ENCODE peak calls at places on chromosomes 4 and X, in five cellular contexts. K, D, Z, S and P are unnamed samples.

GRCh38 chrX:11367609-11368430 is 74.6 kb downstream of the AMELX start:
- DNase-seq in D (no peak), Z (no peak), K (no peak), S (no peak), P (no peak)

GRCh38 chr4:101655847-101656246 is 134.7 kb upstream of the BANK1 start:
- DNase-seq in D (no peak), K (no peak), Z (no peak), S (no peak), P (no peak)

GRCh38 chr4:133150643-133151300 is 1.7 kb downstream of the PCDH10 start:
- DNase-seq in K (no peak), D (no peak), Z (no peak), S (no peak), P (no peak)

GRCh38 chr4:169723207-169723606 is 34.5 kb downstream of the HPF1 start:
- DNase-seq in Z (no peak), D (no peak), S (no peak), K (no peak), P (no peak)

GRCh38 chrX:44244008-44244407 is 99.5 kb downstream of the EFHC2 start:
- DNase-seq in S (peak), D (no peak), K (no peak), Z (no peak), P (no peak)

GRCh38 chrX:41045960-41046567 is 39.2 kb upstream of the USP9X start:
- DNase-seq in Z (no peak), K (no peak), D (no peak), S (no peak), P (no peak)

GRCh38 chrX:128106630-128107029 is 54.4 kb upstream of the ACTRT1 start:
- DNase-seq in Z (no peak), S (no peak), D (no peak), K (no peak), P (no peak)

GRCh38 chr4:152581536-152582160 is 45.8 kb upstream of the FBXW7 start:
- DNase-seq in S (no peak), K (no peak), Z (no peak), D (no peak), P (no peak)

GRCh38 chrX:39519213-39519544 is 578.6 kb downstream of the BCOR start:
- DNase-seq in Z (peak), S (no peak), K (peak), D (no peak), P (no peak)

GRCh38 chrX:68186552-68187262 is 246.6 kb downstream of the OPHN1 start:
- DNase-seq in Z (no peak), K (no peak), D (no peak), S (no peak), P (peak)

GRCh38 chr4:152628128-152628527 is 51.7 kb downstream of the TMEM154 start:
- DNase-seq in D (no peak), K (no peak), Z (no peak), S (no peak), P (no peak)

GRCh38 chr4:71025654-71026053 is 32.2 kb downstream of the DCK start:
- DNase-seq in D (no peak), Z (no peak), K (no peak), S (no peak), P (no peak)

GRCh38 chr4:39699676-39700409 is 1.9 kb downstream of the UBE2K start:
- DNase-seq in D (no peak), K (no peak), S (no peak), Z (no peak), P (no peak)

GRCh38 chr4:41257257-41257900 is 651 bp downstream of the UCHL1 start:
- DNase-seq in D (peak), Z (peak), S (no peak), K (peak), P (peak)

GRCh38 chr4:103012085-103012484 is 7.4 kb downstream of the SLC9B1 start:
- DNase-seq in K (no peak), Z (no peak), S (no peak), D (no peak), P (no peak)

GRCh38 chrX:100995469-100995868 is 26.0 kb downstream of the ARL13A start:
- DNase-seq in Z (no peak), D (no peak), S (peak), K (no peak), P (no peak)

GRCh38 chr4:53552711-53553110 is 38.6 kb downstream of the LNX1 start:
- DNase-seq in S (no peak), K (no peak), D (no peak), Z (no peak), P (no peak)

GRCh38 chrX:1389181-1389992 is 2.5 kb downstream of the SLC25A6 start:
- DNase-seq in S (no peak), Z (peak), D (no peak), K (peak), P (no peak)

GRCh38 chrX:108464604-108465003 is 25.0 kb downstream of the COL4A5 start:
- DNase-seq in D (no peak), Z (no peak), K (no peak), S (no peak), P (no peak)

GRCh38 chrX:15882704-15883539 is 28.3 kb upstream of the AP1S2 start:
- DNase-seq in D (no peak), Z (no peak), S (no peak), K (no peak), P (no peak)

GRCh38 chr4:179843370-179843769 is 2399.8 kb upstream of the TENM3 start:
- DNase-seq in S (no peak), K (no peak), D (no peak), Z (no peak), P (no peak)

GRCh38 chr4:148445071-148445902 is 3.1 kb upstream of the NR3C2 start:
- DNase-seq in S (no peak), K (peak), Z (peak), D (peak), P (peak)

GRCh38 chrX:338281-338835 is 19.8 kb upstream of the GTPBP6 start:
- DNase-seq in D (no peak), S (no peak), K (no peak), Z (no peak), P (no peak)

GRCh38 chrX:72382199-72382590 is 76.5 kb upstream of the CITED1 start:
- DNase-seq in K (no peak), D (no peak), S (no peak), Z (peak), P (no peak)

GRCh38 chr4:75834095-75834771 is 68.0 kb downstream of the PPEF2 start:
- DNase-seq in Z (no peak), S (no peak), K (no peak), D (no peak), P (no peak)

GRCh38 chr4:77126844-77127614 is 30.0 kb upstream of the CCNG2 start:
- DNase-seq in Z (no peak), S (no peak), D (no peak), K (no peak), P (no peak)

GRCh38 chr4:136803430-136803829 is 728.9 kb downstream of the PCDH18 start:
- DNase-seq in D (no peak), K (no peak), Z (no peak), S (no peak), P (no peak)

GRCh38 chrX:17442898-17443297 is 67.9 kb downstream of the NHS start:
- DNase-seq in K (no peak), Z (no peak), S (no peak), D (no peak), P (no peak)

GRCh38 chrX:117989512-117989911 is 127.1 kb downstream of the KLHL13 start:
- DNase-seq in S (no peak), D (no peak), Z (no peak), K (no peak), P (no peak)

GRCh38 chrX:2650037-2650436 is 41.1 kb upstream of the CD99 start:
- DNase-seq in K (no peak), S (no peak), D (no peak), Z (no peak), P (no peak)

GRCh38 chr4:128427832-128428366 is 140.3 kb upstream of the PGRMC2 start:
- DNase-seq in D (no peak), Z (peak), S (peak), K (no peak), P (peak)

GRCh38 chr4:2364654-2365053 is 53.8 kb downstream of the ZFYVE28 start:
- DNase-seq in D (no peak), Z (no peak), K (peak), S (no peak), P (no peak)

GRCh38 chr4:121397434-121397833 is 16.6 kb upstream of the QRFPR start:
- DNase-seq in S (no peak), K (no peak), D (no peak), Z (no peak), P (no peak)

GRCh38 chr4:92236907-92237306 is 66.9 kb upstream of the GRID2 start:
- DNase-seq in Z (no peak), D (no peak), K (no peak), S (no peak), P (no peak)

GRCh38 chr4:171390626-171391025 is 422.6 kb upstream of the GALNTL6 start:
- DNase-seq in D (no peak), S (no peak), Z (no peak), K (no peak), P (no peak)

DNA sequence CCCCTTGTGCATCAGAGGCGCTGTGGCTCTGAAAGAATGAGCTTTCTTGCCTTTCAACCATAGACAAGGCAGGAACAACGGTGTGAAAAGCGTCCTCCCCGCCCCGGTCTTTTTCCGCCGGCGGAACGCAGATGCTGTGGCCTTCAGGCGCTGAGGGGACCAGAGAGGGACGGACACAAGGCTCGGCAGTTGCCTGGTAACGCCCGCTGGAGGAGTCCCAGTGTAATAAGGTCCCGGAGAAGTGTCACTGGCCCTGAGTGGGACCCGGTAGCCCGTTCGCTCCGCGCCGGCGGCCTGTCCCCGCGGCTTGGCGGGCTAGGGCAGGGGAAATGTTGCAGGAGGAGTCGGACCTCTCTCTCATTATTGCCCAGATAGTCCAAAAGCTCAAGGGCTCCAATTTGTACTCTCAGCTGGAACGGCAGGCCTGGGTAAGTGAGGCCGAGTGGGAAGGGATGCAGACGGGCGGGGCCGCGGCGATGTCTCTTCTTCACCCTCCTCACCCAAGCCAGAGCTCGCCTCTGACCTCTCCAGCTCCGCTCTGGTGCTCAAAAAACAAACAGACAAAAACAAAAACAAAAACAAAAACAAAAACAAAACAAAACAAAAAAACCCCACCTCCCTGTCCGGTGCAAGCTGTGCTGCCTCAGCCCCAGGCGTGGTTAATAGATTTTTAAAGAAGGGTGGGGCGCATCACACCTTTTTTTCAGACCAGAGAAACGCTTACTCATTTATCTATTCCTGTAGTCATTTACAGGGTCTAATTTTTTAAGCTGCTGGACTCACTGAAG is at the start of gene TBC1D19:
- DNase-seq in K (peak), Z (peak), D (peak), S (peak), P (peak)
- TF ChIP-seq POLR2A in K (no peak), Z (peak), D (peak), S (peak), P (peak)

GRCh38 chrX:150694738-150695410 is 1.7 kb downstream of the MTMR1 start:
- DNase-seq in K (no peak), S (no peak), D (no peak), Z (no peak), P (no peak)

GRCh38 chrX:150696264-150696789 is 3.1 kb downstream of the MTMR1 start:
- DNase-seq in D (no peak), K (no peak), Z (no peak), S (no peak), P (no peak)

GRCh38 chrX:150692837-150693781 is at the start of gene MTMR1:
- DNase-seq in Z (peak), D (peak), K (peak), S (no peak), P (no peak)

GRCh38 chrX:150692296-150692695 is 900 bp upstream of the MTMR1 start:
- DNase-seq in K (no peak), Z (no peak), S (no peak), D (no peak), P (no peak)

DNA sequence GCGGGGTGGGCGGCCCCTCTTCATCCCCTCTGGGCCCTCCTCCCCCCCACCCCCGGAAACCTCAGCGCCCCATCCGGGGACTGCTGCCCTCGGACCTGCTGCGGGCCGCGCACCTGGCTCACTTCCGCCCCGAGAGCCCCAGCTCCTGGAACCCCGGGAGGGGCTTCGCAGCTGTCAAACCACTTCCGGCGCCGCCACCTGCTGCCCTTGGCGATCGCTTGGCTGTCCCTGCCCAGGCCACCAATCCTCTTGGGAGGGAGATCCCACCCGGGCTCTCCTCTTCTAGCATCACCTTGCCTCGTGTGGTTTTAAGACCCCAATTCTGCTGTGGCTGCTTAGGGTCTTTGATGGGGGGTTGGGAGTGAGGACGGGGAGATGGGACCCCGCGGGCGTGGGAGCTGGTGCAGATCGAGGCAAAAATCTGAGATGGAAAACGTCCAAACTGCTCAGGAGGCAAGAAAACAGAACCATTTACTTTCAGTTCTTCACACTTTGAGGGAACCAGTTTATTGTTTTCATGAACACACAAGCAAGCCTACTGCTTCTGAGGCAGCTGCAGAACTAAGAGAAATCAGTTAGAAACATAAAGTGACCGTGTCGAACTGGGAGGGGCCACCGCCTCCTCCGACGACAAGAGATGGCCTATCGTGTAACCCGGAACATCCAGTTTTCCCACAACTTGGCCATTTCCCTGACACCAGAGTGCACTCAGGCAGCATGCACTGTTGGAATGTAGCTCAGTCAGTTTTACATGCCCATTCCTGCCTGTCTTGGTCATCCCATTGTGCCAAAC is 782 bp downstream of the MTMR1 start:
- DNase-seq in K (peak), S (peak), D (peak), Z (peak), P (peak)
- TF ChIP-seq POLR2A in K (no peak), S (no peak), D (no peak), Z (peak), P (no peak)

GRCh38 chrX:71366674-71367256 is 608 bp downstream of the TAF1 start:
- DNase-seq in D (peak), K (no peak), S (no peak), Z (peak), P (no peak)

GRCh38 chrX:71365356-71365875 is 741 bp upstream of the TAF1 start:
- DNase-seq in Z (peak), S (no peak), K (no peak), D (no peak), P (no peak)

GRCh38 chrX:71367396-71367795 is 1.2 kb downstream of the TAF1 start:
- DNase-seq in S (no peak), D (no peak), K (no peak), Z (no peak), P (no peak)

GRCh38 chrX:71364221-71364620 is 1.9 kb upstream of the TAF1 start:
- DNase-seq in D (no peak), Z (no peak), S (no peak), K (no peak), P (no peak)

DNA sequence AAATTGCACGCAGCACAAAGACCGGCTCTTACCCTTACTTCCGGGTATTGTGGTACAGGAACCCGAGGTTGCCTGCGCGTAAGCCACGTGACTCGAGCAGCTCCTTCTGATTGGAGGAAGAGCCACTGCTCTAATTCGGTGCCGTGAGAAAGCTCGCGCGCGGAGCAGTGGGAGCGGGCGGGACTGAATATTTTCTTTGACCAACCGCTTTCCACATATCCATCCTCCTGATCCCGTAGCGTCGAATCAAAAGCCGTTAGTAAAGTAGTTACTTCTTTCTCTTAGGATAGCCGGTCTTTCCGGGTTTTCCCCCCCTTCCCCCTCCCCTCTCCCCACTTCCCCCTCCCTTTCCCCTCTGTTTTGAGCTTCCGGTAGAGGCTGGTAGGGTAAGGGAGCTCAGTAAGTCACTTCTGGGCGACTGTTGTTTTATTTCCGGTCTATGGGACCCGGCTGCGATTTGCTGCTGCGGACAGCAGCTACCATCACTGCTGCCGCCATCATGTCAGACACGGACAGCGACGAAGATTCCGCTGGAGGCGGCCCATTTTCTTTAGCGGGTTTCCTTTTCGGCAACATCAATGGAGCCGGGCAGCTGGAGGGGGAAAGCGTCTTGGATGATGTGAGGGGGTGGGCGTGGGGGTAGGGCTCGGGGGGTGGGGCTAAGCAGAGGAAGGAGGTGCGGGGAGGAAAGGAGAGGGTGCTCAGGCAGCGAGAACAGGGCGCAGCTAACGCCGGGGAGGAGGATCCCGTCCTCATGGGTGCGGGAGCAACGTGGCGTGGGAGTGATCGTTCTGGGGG is at the start of gene TAF1:
- DNase-seq in Z (peak), D (peak), S (peak), K (peak), P (peak)
- TF ChIP-seq POLR2A in Z (peak), D (peak), S (no peak), K (no peak), P (peak)

GRCh38 chr4:122921971-122922876 is at the start of gene NUDT6:
- DNase-seq in K (peak), D (peak), S (no peak), Z (peak), P (no peak)
- TF ChIP-seq POLR2A in K (no peak), D (no peak), S (no peak), Z (peak), P (peak)

GRCh38 chr4:38664704-38665401 is 854 bp downstream of the KLF3 start:
- DNase-seq in S (no peak), K (peak), Z (peak), D (no peak), P (no peak)

GRCh38 chr4:38668203-38668602 is 4.2 kb downstream of the KLF3 start:
- DNase-seq in S (no peak), Z (no peak), D (no peak), K (no peak), P (no peak)

GRCh38 chr4:38669233-38669632 is 5.2 kb downstream of the KLF3 start:
- DNase-seq in S (no peak), K (no peak), Z (no peak), D (no peak), P (no peak)

GRCh38 chr4:38665846-38666490 is 2.0 kb downstream of the KLF3 start:
- DNase-seq in K (no peak), D (no peak), S (no peak), Z (no peak), P (no peak)

GRCh38 chr4:38667005-38667771 is 3.2 kb downstream of the KLF3 start:
- DNase-seq in K (peak), D (no peak), S (peak), Z (peak), P (no peak)
- TF ChIP-seq POLR2A in K (peak), D (no peak), S (peak), Z (peak), P (no peak)

GRCh38 chrX:120251471-120252011 is 929 bp downstream of the ZBTB33 start:
- DNase-seq in D (no peak), S (no peak), Z (peak), K (peak), P (no peak)

GRCh38 chrX:120253784-120254183 is 3.2 kb downstream of the ZBTB33 start:
- DNase-seq in Z (no peak), S (no peak), K (no peak), D (no peak), P (no peak)

GRCh38 chrX:120244735-120245498 is 5.7 kb upstream of the ZBTB33 start:
- DNase-seq in K (peak), D (no peak), S (peak), Z (peak), P (peak)

DNA sequence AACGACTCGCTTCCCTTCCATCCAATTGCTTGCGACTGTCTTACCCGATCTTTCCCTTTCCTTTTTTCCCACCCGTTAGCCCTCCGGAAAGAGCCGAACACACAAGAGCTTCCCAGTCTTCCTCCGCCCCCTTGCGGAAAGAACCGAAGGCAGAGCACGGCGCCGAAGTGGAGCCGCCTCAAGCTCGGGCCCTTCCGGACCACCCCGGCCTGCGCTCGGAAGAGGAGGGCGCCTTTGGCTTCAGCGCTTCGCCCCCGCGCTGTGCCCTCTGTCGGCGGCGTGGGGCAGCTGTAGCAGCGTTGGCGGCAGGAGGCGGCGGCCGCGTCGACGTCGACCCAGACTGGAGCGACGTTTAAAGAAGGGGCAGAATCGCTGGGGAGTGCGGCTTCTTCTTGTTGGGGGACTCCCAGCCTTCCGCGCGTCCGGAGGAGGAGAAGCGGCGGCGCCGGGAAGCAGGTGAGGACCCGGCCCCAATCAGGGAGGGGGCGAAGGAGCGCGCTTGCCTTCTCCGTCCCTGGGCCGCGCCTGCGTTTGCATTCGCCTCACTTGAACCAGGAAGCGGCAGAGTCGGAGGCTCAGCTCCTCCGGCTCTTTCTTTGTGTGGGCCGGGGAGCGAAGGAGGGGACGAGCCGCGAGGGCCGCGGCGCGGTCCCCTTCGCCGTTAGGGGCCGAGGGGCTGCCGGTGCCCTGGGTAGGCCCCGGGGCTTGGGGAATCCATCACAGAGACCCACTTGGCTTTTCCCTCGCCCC is at the start of gene ZBTB33:
- DNase-seq in Z (peak), S (peak), K (peak), D (peak), P (peak)
- TF ChIP-seq POLR2A in Z (peak), S (no peak), K (peak), D (no peak), P (peak)